ENCODE peak calls at places on chromosomes 11 and 22, in nine cellular contexts. C, P, U, W, K, O, Y, X and I are unnamed samples.
A peak's percentile ranks its signal among the peaks of the same experiment; 100 is the strongest.

GRCh38 chr22:45997775-45998637 is 21.0 kb upstream of the WNT7B start:
- DNase-seq in Y (no peak), X (no peak), C (no peak), K (no peak), U (no peak), O (no peak), W (no peak), P (no peak), I (no peak)

GRCh38 chr22:32142600-32142999 is 16.5 kb downstream of the C22orf42 start:
- DNase-seq in W (no peak), Y (no peak), O (no peak), K (no peak), C (no peak), P (no peak), U (no peak), X (no peak), I (no peak)

GRCh38 chr11:17734986-17735822 is 623 bp downstream of the KCNC1 start:
- DNase-seq in X (peak; percentile 46), W (no peak), Y (peak; percentile 94), U (no peak), O (peak; percentile 64), P (peak; percentile 87), K (peak; percentile 27), C (peak; percentile 62), I (peak; percentile 35)

GRCh38 chr11:134711008-134711407 is 299.0 kb upstream of the B3GAT1 start:
- DNase-seq in K (no peak), O (no peak), X (no peak), Y (no peak), P (no peak), U (no peak), W (no peak), C (no peak), I (no peak)

GRCh38 chr22:36954251-36955014 is 41.0 kb downstream of the CSF2RB start:
- DNase-seq in Y (no peak), P (no peak), X (no peak), C (no peak), O (no peak), K (no peak), W (no peak), U (no peak), I (no peak)

GRCh38 chr11:72609045-72609444 is 65.2 kb downstream of the PDE2A start:
- DNase-seq in O (no peak), C (no peak), U (no peak), P (peak; percentile 53), X (no peak), K (no peak), W (no peak), Y (peak; percentile 34), I (peak; percentile 17)

GRCh38 chr22:48760481-48761238 is 1067.0 kb downstream of the BRD1 start:
- DNase-seq in X (no peak), Y (no peak), O (no peak), P (no peak), K (no peak), U (no peak), W (peak; percentile 88), C (peak; percentile 25), I (no peak)

GRCh38 chr11:24142062-24142461 is 354.8 kb upstream of the LUZP2 start:
- DNase-seq in C (no peak), O (no peak), X (no peak), W (no peak), K (no peak), P (no peak), Y (no peak), U (no peak), I (no peak)

GRCh38 chr22:19941365-19942070 is at the start of the genes COMT and TXNRD2:
- DNase-seq in C (peak; percentile 67), Y (no peak), P (peak; percentile 70), K (no peak), U (no peak), W (no peak), X (peak; percentile 28), O (no peak), I (no peak)

GRCh38 chr11:39236916-39237315 is 2222.5 kb downstream of the LRRC4C start:
- DNase-seq in K (no peak), P (no peak), C (no peak), O (peak; percentile 18), W (no peak), U (no peak), Y (peak; percentile 23), X (no peak), I (peak; percentile 20)

GRCh38 chr11:114348200-114349191 is 51.8 kb downstream of the C11orf71 start:
- DNase-seq in K (peak; percentile 43), W (no peak), O (peak; percentile 33), U (no peak), Y (peak; percentile 64), P (peak; percentile 87), X (peak; percentile 81), C (peak; percentile 50), I (peak; percentile 72)

GRCh38 chr22:29314074-29314473 is 1.4 kb downstream of the RASL10A start:
- DNase-seq in X (no peak), U (no peak), W (no peak), O (no peak), C (no peak), K (no peak), P (no peak), Y (no peak), I (no peak)

GRCh38 chr11:19200410-19201201 is 1.2 kb downstream of the CSRP3 start:
- DNase-seq in O (peak; percentile 79), U (no peak), Y (no peak), C (no peak), P (no peak), X (no peak), K (peak; percentile 11), W (no peak), I (peak; percentile 70)

GRCh38 chr11:123587044-123587443 is 67.4 kb downstream of the SCN3B start:
- DNase-seq in Y (no peak), X (no peak), P (no peak), C (no peak), W (no peak), U (no peak), O (no peak), K (no peak), I (peak; percentile 17)

GRCh38 chr11:57313071-57313787 is 11.5 kb downstream of the TNKS1BP1 start:
- DNase-seq in W (no peak), U (no peak), Y (no peak), K (no peak), C (no peak), X (no peak), P (no peak), O (no peak), I (no peak)

GRCh38 chr11:118715837-118716260 is 36.4 kb upstream of the TREH start:
- DNase-seq in U (no peak), Y (peak; percentile 38), P (peak; percentile 91), W (no peak), C (no peak), O (no peak), X (no peak), K (no peak), I (peak; percentile 30)
- H3K4me3 ChIP-seq in U (no peak overlapping the region), Y (no peak overlapping the region), P (peak overlapping the region; percentile 1), W (no peak overlapping the region), C (no peak overlapping the region), O (no peak overlapping the region), X (no peak overlapping the region), K (no peak overlapping the region), I (no peak overlapping the region)

DNA sequence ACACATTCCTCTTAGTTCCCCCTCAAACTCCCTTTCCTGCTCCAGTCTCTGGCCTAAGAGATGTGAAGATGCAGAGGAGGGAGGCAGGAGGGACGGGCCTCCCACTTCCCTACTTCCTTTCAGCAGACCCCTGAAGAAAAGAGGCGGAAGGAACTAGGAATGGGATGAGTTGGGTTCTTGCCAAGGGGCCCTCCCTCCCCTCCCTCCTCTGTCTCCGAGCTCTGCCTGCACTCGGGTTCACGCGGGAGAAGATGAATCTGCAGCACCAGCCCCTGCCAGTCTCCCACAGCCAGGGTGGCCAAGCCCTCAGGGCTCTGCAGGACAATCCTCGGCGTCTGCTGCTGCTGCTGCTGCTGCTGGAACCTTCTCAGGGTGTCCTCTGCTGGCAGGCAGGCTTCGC is 24.3 kb upstream of the PKNOX2 start:
- DNase-seq in U (no peak), X (no peak), W (no peak), C (no peak), K (no peak), P (no peak), Y (no peak), O (no peak), I (no peak)
- H3K27me3 ChIP-seq in U (no peaks in the 10 kb centered on the region), X (no peaks in the 10 kb centered on the region), W (no peaks in the 10 kb centered on the region), C (no peaks in the 10 kb centered on the region), K (peaks cover 7% of the 10 kb centered on the region), P (peaks cover 71% of the 10 kb centered on the region), Y (no peaks in the 10 kb centered on the region), O (peaks cover 6% of the 10 kb centered on the region), I (peaks cover 2% of the 10 kb centered on the region)

GRCh38 chr11:68269414-68270081 is 2.2 kb downstream of the C11orf24 start:
- DNase-seq in P (no peak), K (peak; percentile 60), W (peak; percentile 49), C (no peak), O (peak; percentile 93), X (peak; percentile 87), Y (no peak), U (no peak), I (no peak)

GRCh38 chr11:68273056-68273738 is 1.4 kb upstream of the C11orf24 start:
- DNase-seq in X (no peak), O (no peak), U (no peak), P (no peak), C (no peak), K (no peak), W (no peak), Y (no peak), I (no peak)

GRCh38 chr11:68271781-68272608 is at the start of gene C11orf24:
- DNase-seq in X (peak; percentile 83), U (peak; percentile 80), O (peak; percentile 79), C (peak; percentile 94), P (peak; percentile 97), K (peak; percentile 82), W (no peak), Y (peak; percentile 98), I (peak; percentile 78)

GRCh38 chr11:68270334-68271022 is 1.3 kb downstream of the C11orf24 start:
- DNase-seq in O (no peak), Y (no peak), U (no peak), P (no peak), X (no peak), K (no peak), W (peak; percentile 22), C (no peak), I (no peak)

DNA sequence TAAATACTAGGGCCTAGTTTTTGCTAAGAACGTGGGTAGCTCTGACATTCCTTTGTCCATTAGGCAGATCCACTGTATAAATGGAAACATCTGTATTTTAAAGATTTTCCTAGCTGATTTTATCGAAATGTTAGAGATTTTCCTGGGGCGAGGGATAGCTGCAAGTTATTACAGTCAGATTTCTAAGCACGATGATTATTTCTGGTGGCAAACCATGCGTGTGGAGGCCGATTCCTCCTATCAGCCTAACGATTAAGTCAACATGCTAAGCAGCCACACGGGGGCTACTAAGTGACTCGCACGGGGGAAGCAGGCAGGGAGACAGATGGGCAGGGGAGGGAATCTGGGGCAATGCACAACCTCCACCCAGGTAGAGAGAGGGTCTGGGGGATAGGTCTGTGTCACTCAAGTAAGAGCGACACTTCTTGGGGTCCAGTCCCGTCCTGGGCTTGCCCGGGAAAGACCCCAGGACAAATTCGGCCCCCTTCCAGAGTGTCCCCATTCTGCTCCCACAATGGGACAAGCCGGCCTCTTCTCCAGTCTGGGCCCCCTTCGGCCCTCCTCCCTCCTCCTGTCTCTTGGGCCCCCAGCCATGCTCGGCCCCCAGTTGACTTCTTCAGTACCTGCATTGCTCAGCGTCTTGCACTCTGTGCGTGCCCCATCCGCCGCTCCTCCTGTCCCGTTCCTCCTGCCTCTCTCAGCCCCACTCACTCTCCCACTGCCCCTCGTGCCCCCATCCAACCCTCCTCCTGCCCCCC is 571 bp downstream of the C11orf24 start:
- DNase-seq in X (peak; percentile 81), W (no peak), C (peak; percentile 55), Y (peak; percentile 89), O (peak; percentile 77), K (peak; percentile 61), U (no peak), P (peak; percentile 87), I (peak; percentile 63)
- TF ChIP-seq CTCF in X (peak; percentile 72), W (no peak), C (no peak), Y (peak; percentile 57), O (peak; percentile 47), K (peak; percentile 69), U (peak; percentile 20), P (peak; percentile 55), I (peak; percentile 59)

GRCh38 chr11:85791326-85791990 is 19.5 kb downstream of the SYTL2 start:
- DNase-seq in C (no peak), K (peak; percentile 27), X (no peak), O (no peak), P (no peak), W (no peak), U (no peak), Y (no peak), I (peak; percentile 17)
- H3K4me3 ChIP-seq in C (no peak overlapping the region), K (no peak overlapping the region), X (no peak overlapping the region), O (no peak overlapping the region), P (no peak overlapping the region), W (no peak overlapping the region), U (no peak overlapping the region), Y (no peak overlapping the region), I (no peak overlapping the region)